ENCODE peak calls at places on chromosomes 7 and 10, in ten cellular contexts. C, I, A, D, M, W, K, B, R and T are unnamed samples.

GRCh38 chr10:105259201-105259600 is 618.1 kb downstream of the SORCS3 start:
- DNase-seq in C (no peak), I (no peak), A (no peak), D (no peak), M (no peak), W (no peak), K (no peak), B (no peak), R (no peak), T (no peak)

GRCh38 chr7:139231513-139232376 is 708 bp downstream of the UBN2 start:
- DNase-seq in C (peak; percentile 88), I (no peak), A (peak; percentile 39), D (peak; percentile 52), M (no peak), W (peak; percentile 6), K (no peak), B (peak; percentile 19), R (peak; percentile 27), T (no peak)

GRCh38 chr10:49733866-49734265 is 28.3 kb downstream of the OGDHL start:
- DNase-seq in C (no peak), I (no peak), A (no peak), D (peak; percentile 10), M (no peak), W (no peak), K (no peak), B (no peak), R (no peak), T (no peak)

GRCh38 chr7:939843-940242 is 14.6 kb downstream of the ADAP1 start:
- DNase-seq in C (no peak), I (no peak), A (no peak), D (no peak), M (no peak), W (no peak), K (no peak), B (no peak), R (no peak), T (no peak)

GRCh38 chr7:13071999-13072398 is 384.6 kb downstream of the ARL4A start:
- DNase-seq in C (no peak), I (no peak), A (no peak), D (no peak), M (no peak), W (peak; percentile 21), K (no peak), B (no peak), R (no peak), T (no peak)

GRCh38 chr7:46315891-46316290 is 394.8 kb upstream of the IGFBP3 start:
- DNase-seq in C (no peak), I (no peak), A (peak; percentile 40), D (no peak), M (no peak), W (peak; percentile 66), K (no peak), B (no peak), R (no peak), T (peak; percentile 58)

GRCh38 chr10:118868618-118869017 is 113.8 kb upstream of the CACUL1 start:
- DNase-seq in C (no peak), I (no peak), A (no peak), D (no peak), M (no peak), W (no peak), K (no peak), B (no peak), R (no peak), T (no peak)

GRCh38 chr10:46266506-46266985 is 20.3 kb upstream of the ANTXRL start:
- DNase-seq in C (peak; percentile 61), I (no peak), A (no peak), D (no peak), M (no peak), W (no peak), K (no peak), B (no peak), R (peak; percentile 21), T (no peak)

GRCh38 chr7:136002802-136003201 is 25.6 kb upstream of the MTPN start:
- DNase-seq in C (no peak), I (no peak), A (no peak), D (no peak), M (no peak), W (no peak), K (no peak), B (no peak), R (no peak), T (no peak)

GRCh38 chr10:114719311-114719710 is 61.2 kb upstream of the ABLIM1 start:
- DNase-seq in C (no peak), I (peak; percentile 73), A (no peak), D (peak; percentile 61), M (no peak), W (no peak), K (no peak), B (no peak), R (peak; percentile 57), T (no peak)

GRCh38 chr7:43758029-43758860 is at the start of gene BLVRA:
- DNase-seq in C (peak; percentile 96), I (peak; percentile 72), A (peak; percentile 68), D (peak; percentile 63), M (peak; percentile 18), W (peak; percentile 18), K (no peak), B (peak; percentile 63), R (peak; percentile 68), T (no peak)

GRCh38 chr10:112126172-112126571 is 57.4 kb downstream of the GPAM start:
- DNase-seq in C (no peak), I (no peak), A (no peak), D (no peak), M (no peak), W (no peak), K (no peak), B (no peak), R (no peak), T (no peak)

GRCh38 chr7:98990356-98990755 is 112.0 kb downstream of the TRRAP start:
- DNase-seq in C (no peak), I (no peak), A (no peak), D (no peak), M (no peak), W (no peak), K (no peak), B (no peak), R (no peak), T (no peak)
- H3K4me3 ChIP-seq in C (no peak overlapping the region), I (no peak overlapping the region), A (no peak overlapping the region), D (no peak overlapping the region), M (no peak overlapping the region), W (no peak overlapping the region), K (no peak overlapping the region), B (no peak overlapping the region), R (no peak overlapping the region), T (no peak overlapping the region)

GRCh38 chr7:35548291-35548690 is 146.6 kb downstream of the HERPUD2 start:
- DNase-seq in C (no peak), I (no peak), A (no peak), D (no peak), M (no peak), W (no peak), K (no peak), B (no peak), R (no peak), T (no peak)
- TF ChIP-seq CTCF in C (no peak), I (no peak), A (no peak), D (no peak), M (no peak), W (no peak), K (no peak), B (no peak), R (no peak), T (no peak)

GRCh38 chr7:155680124-155680523 is 35.7 kb downstream of the RBM33 start:
- DNase-seq in C (no peak), I (no peak), A (no peak), D (no peak), M (no peak), W (no peak), K (no peak), B (no peak), R (no peak), T (no peak)
- H3K36me3 ChIP-seq in C (peaks cover 29% of the 10 kb centered on the region), I (peaks cover 75% of the 10 kb centered on the region), A (no peaks in the 10 kb centered on the region), D (peaks cover 8% of the 10 kb centered on the region), M (peaks cover 12% of the 10 kb centered on the region), W (peaks cover 22% of the 10 kb centered on the region), K (peaks cover 5% of the 10 kb centered on the region), B (peaks cover 4% of the 10 kb centered on the region), R (peaks cover 67% of the 10 kb centered on the region), T (peaks cover 5% of the 10 kb centered on the region)

DNA sequence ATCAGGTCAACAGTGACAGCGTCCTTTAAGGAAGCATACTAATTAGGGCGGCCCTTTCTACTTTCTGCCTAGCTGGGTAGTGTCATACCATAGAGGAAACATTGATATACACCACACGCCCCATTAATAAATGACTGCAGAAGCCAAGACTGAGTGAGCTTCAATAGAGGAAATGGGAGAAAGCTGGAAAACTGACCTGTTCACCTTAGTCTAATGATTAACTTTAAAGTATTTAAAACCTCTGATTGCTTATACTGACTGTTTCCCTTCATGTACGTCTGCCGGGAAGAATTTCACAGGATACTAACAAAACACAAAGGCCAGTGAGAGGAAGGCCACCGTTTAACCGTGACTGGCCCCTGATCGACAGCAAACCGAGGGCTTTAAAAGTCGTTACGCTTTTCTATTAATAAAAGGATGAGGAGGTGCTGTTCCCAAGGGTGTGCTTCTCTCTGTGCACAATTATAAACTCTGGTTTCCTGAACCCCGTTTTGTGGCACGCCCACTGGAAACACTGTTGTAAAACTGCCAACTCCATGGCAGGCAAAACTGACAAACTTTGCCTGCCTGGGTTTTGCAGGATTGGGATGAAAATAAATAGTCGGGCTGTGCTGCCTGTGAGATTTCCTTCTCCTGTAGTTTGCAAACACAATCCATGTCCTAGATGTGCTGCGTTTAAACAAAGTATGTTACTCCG is 137.6 kb downstream of the NRP1 start:
- DNase-seq in C (no peak), I (peak; percentile 50), A (no peak), D (peak; percentile 29), M (no peak), W (no peak), K (no peak), B (no peak), R (peak; percentile 40), T (no peak)
- H3K4me3 ChIP-seq in C (peak overlapping the region; percentile 28), I (peak overlapping the region; percentile 13), A (no peak overlapping the region), D (peak overlapping the region; percentile 20), M (no peak overlapping the region), W (no peak overlapping the region), K (no peak overlapping the region), B (no peak overlapping the region), R (peak overlapping the region; percentile 25), T (no peak overlapping the region)

GRCh38 chr7:76357379-76358052 is 1.3 kb downstream of the YWHAG start:
- DNase-seq in C (no peak), I (no peak), A (no peak), D (no peak), M (no peak), W (no peak), K (no peak), B (no peak), R (no peak), T (no peak)
- TF ChIP-seq CTCF in C (no peak), I (no peak), A (no peak), D (no peak), M (no peak), W (no peak), K (no peak), B (no peak), R (no peak), T (no peak)